ENCODE peak calls at places on chromosomes 16 and 17, in eight cellular contexts. L is heart right ventricle, K is astrocyte of the spinal cord, B is gastrocnemius medialis, O is GM23338, E is CD14-positive monocyte, A is GM13977, I is mesothelial cell of epicardium. C is an unnamed sample.

GRCh38 chr16:21023509-21024202 is 123.1 kb downstream of the LYRM1 start:
- DNase-seq in L (peak), B (no peak), I (no peak), A (no peak), K (no peak), O (no peak), E (no peak), C (peak)

GRCh38 chr16:87324411-87325275 is 7.5 kb upstream of the C16orf95 start:
- DNase-seq in B (peak), A (peak), K (no peak), O (peak), I (no peak), L (no peak), E (peak), C (peak)

GRCh38 chr17:79777844-79778503 is at the start of gene CBX2:
- DNase-seq in I (peak), O (peak), L (peak), E (no peak), B (peak), A (peak), K (peak), C (peak)

GRCh38 chr17:35795007-35795870 is at the start of gene MMP28:
- DNase-seq in L (peak), K (no peak), A (peak), B (no peak), I (peak), E (no peak), O (peak), C (peak)

GRCh38 chr17:44906010-44906646 is 6.9 kb upstream of the EFTUD2 start:
- DNase-seq in I (no peak), K (peak), A (no peak), O (no peak), E (peak), B (no peak), L (no peak), C (no peak)

GRCh38 chr16:88367560-88367959 is 15.2 kb upstream of the ZNF469 start:
- DNase-seq in E (peak), K (no peak), L (no peak), A (no peak), B (no peak), I (no peak), O (no peak), C (no peak)

GRCh38 chr17:65173284-65173793 is 36.2 kb downstream of the RGS9 start:
- DNase-seq in E (peak), O (peak), I (no peak), L (peak), K (peak), A (no peak), B (peak), C (peak)

GRCh38 chr17:48123111-48123510 is 15.5 kb downstream of the SNX11 start:
- DNase-seq in L (no peak), B (no peak), O (peak), I (no peak), E (no peak), K (no peak), A (no peak), C (no peak)

GRCh38 chr17:63702223-63702577 is 2.3 kb upstream of the LIMD2 start:
- DNase-seq in K (no peak), O (no peak), E (no peak), B (no peak), L (no peak), I (no peak), A (peak), C (peak)

GRCh38 chr16:49564577-49565224 is 191.1 kb downstream of the C16orf78 start:
- DNase-seq in E (no peak), K (peak), L (no peak), I (no peak), B (no peak), A (no peak), O (peak), C (no peak)

GRCh38 chr16:84584678-84585077 is 33.2 kb downstream of the COTL1 start:
- DNase-seq in B (no peak), A (no peak), O (no peak), K (no peak), L (no peak), E (no peak), I (no peak), C (no peak)

GRCh38 chr17:47846741-47847340 is 4.1 kb downstream of the SP6 start:
- DNase-seq in B (no peak), E (no peak), I (no peak), K (no peak), L (no peak), A (no peak), O (peak), C (no peak)

GRCh38 chr17:66373944-66374817 is 71.8 kb downstream of the PRKCA start:
- DNase-seq in K (no peak), B (no peak), L (peak), A (no peak), E (no peak), O (peak), I (no peak), C (peak)

GRCh38 chr17:33294994-33295393 is 1.9 kb upstream of the ASIC2 start:
- DNase-seq in B (no peak), I (no peak), O (no peak), L (no peak), K (no peak), A (no peak), E (no peak), C (no peak)

GRCh38 chr16:81831722-81832126 is 52.6 kb downstream of the PLCG2 start:
- DNase-seq in E (peak), O (peak), I (no peak), K (no peak), L (peak), A (peak), B (peak), C (peak)

GRCh38 chr17:48051706-48052486 is 3.7 kb downstream of the NFE2L1 start:
- DNase-seq in B (peak), E (no peak), A (no peak), O (peak), K (peak), I (no peak), L (peak), C (no peak)

GRCh38 chr16:15949210-15950166 is at the start of gene ABCC1:
- DNase-seq in E (no peak), K (no peak), I (peak), L (peak), B (peak), O (peak), A (peak), C (peak)

GRCh38 chr16:70253291-70254094 is 1.8 kb upstream of the EXOSC6 start:
- DNase-seq in E (peak), L (no peak), B (no peak), A (peak), O (peak), K (peak), I (no peak), C (peak)

GRCh38 chr17:40777971-40778370 is 4.4 kb downstream of the KRT27 start:
- DNase-seq in I (no peak), L (no peak), E (no peak), K (no peak), B (no peak), A (no peak), O (no peak), C (no peak)

DNA sequence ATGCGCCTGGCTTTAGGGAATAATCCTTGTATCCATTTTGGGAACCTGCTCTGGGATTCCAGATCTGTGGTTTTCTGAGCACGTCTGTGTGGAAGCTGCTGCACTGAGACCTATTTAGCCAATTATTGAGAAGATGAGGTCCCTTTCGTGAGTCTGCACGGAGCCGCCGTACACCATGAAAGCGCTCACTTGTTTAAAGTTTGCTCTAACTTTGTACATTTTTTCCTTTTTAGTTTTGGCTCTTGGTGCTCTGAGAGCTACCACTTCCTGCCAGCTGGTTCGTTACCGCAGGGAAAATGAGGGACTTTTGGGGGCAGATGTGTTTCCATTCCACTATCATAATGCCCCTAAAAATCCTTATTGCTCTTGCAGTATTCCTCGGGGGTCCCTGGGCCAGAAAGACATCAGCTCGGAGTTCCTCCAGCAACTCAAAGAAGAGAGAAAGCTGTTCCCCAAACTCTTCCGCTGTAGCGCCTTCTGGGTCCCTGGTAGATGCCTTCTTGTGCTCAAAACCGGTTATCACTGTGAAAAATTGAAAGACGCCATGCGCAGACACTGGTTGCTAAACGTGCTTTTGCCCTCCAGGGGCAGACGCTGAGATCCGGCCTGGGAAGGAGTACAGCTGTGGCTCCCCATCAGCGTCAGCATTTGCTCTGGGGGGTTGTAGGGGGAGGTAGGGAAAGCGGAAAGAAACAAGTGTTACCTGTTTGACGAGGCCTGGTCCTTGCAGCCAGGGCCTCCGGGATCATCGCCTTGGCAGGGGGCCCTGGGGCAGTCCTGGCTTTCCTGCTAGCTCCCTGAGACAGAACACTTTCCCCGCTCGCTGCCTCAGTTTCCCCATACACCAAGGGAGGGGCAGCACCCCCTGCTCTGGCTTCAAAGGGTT is 238.1 kb downstream of the MRTFB start:
- DNase-seq in I (no peak), O (peak), E (no peak), A (peak), K (no peak), B (peak), L (no peak), C (peak)
- TF ChIP-seq CTCF in I (no peak), O (no peak), E (no peak), A (peak), K (peak), B (peak), L (no peak), C (peak)

DNA sequence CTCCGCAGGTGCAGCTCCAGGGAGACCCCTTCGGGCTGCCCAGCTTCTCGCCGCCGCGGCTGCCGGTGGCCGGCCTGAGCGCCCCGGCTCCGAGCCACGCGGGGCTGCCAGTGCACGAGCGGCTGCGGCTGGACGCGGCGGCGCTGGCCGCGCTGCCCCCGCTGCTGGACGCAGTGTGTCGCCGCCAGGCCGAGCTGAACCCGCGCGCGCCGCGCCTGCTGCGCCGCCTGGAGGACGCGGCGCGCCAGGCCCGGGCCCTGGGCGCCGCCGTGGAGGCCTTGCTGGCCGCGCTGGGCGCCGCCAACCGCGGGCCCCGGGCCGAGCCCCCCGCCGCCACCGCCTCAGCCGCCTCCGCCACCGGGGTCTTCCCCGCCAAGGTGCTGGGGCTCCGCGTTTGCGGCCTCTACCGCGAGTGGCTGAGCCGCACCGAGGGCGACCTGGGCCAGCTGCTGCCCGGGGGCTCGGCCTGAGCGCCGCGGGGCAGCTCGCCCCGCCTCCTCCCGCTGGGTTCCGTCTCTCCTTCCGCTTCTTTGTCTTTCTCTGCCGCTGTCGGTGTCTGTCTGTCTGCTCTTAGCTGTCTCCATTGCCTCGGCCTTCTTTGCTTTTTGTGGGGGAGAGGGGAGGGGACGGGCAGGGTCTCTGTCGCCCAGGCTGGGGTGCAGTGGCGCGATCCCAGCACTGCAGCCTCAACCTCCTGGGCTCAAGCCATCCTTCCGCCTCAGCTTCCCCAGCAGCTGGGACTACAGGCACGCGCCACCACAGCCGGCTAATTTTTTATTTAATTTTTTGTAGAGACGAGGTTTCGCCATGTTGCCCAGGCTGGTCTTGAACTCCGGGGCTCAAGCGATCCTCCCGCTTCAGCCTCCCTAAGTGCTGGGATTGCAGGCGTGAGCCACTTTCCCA is 5.9 kb downstream of the CTF1 start:
- DNase-seq in A (peak), O (peak), K (peak), I (peak), B (peak), L (peak), E (peak), C (peak)
- TF ChIP-seq CTCF in A (peak), O (no peak), K (peak), I (no peak), B (no peak), L (peak), E (peak), C (peak)

GRCh38 chr17:43332211-43332610 is 66.6 kb upstream of the ARL4D start:
- DNase-seq in L (no peak), E (no peak), B (no peak), O (no peak), I (no peak), A (no peak), K (no peak), C (no peak)

GRCh38 chr17:43333438-43333943 is 65.3 kb upstream of the ARL4D start:
- DNase-seq in E (no peak), B (no peak), A (no peak), L (no peak), O (no peak), K (no peak), I (no peak), C (no peak)

GRCh38 chr17:43329183-43329582 is 69.6 kb upstream of the ARL4D start:
- DNase-seq in L (no peak), E (no peak), A (no peak), K (no peak), O (no peak), I (no peak), B (no peak), C (no peak)

GRCh38 chr17:43328650-43329049 is 70.1 kb upstream of the ARL4D start:
- DNase-seq in B (no peak), A (no peak), E (no peak), L (no peak), O (no peak), K (no peak), I (no peak), C (no peak)

DNA sequence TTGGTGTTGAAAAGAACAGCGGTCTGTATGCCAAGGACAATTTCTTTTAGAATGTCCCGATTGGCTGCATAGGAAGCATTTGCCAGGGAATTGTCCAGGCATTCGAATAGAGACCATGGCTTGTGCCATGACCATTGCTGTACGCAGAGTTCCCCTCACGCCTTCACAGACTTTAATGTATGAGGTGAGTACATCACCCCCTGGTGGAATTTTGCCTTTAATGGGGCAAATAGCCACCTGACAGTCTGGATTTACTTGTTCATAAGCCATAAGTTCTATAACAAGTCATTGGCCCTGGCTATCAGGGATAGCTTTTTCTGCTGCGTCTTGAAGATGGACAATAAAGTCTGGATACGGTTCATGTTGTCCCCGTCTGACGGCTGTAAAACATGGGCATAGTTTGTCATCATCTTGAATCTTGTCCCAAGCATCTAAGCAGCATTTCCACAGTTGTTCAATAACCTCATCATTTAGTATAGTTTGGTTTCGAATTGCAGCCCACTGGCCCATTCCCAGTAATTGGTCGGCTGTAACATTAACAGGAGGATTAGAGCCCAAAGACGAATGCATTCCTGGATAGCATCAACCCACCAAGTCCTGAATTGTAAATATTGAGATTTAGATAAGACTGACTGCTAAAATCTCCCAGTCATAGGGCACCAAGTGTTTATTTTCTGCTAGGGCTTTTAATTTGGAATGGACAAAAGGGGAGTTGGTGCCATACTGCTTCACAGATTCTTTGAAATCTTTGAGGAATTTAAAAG is 67.7 kb upstream of the ARL4D start:
- DNase-seq in E (no peak), B (no peak), A (no peak), K (no peak), L (no peak), O (peak), I (no peak), C (no peak)
- TF ChIP-seq CTCF in E (no peak), B (no peak), A (no peak), K (no peak), L (no peak), O (peak), I (no peak), C (no peak)

DNA sequence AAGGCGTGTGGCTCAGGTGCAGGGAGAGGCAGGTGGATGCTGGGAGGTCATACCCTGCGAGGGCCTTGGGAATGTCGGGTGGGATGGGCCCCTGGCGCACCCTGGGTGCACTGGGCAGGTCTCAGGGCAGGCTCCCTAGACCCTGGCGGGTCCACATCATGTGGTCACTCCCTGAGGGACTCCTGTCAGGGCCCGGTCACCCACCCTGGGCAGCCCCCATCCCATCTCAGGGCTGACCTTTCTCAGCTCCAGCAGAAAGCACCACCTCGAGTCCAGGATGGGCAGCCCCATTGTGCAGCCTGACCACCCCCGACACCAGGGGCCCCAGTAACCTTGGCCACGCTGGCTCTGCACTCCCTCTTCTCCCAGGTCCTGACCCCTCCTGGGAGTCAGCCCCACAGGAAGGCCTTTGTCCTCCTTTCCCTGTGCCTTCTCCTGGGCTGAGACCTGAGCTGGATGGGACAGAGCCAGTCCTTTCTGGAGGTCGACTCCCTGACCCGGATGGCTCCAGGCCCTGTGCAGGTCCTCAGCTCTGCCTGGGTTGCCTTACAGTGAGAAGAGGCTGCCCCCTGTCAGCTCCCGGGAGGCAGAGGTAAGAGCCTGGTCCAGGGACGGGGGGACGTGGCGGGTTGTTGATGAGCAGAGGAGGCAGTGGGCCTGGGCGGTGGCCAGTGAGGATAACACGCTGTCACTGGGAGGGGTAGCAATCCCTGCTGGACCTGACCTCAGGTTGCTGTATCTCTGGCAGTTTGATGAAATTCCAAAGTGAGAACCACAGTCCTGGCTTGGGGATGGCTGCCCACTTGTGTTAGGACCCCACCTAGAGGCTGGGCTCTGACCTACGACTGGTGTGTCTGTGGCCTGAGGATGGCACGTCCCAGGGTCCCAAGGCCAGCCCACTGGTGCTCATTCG is 77.9 kb downstream of the GOSR1 start:
- DNase-seq in A (no peak), E (no peak), B (no peak), K (no peak), L (no peak), O (peak), I (peak), C (peak)
- TF ChIP-seq CTCF in A (peak), E (no peak), B (no peak), K (peak), L (no peak), O (peak), I (no peak), C (no peak)

GRCh38 chr17:49369089-49369488 is 7.0 kb upstream of the ZNF652 start:
- DNase-seq in L (no peak), K (no peak), B (no peak), A (no peak), E (no peak), I (no peak), O (no peak), C (no peak)

GRCh38 chr17:49363251-49363650 is 1.2 kb upstream of the ZNF652 start:
- DNase-seq in B (no peak), E (no peak), L (no peak), A (no peak), I (no peak), O (no peak), K (no peak), C (no peak)

GRCh38 chr17:49364119-49364518 is 2.1 kb upstream of the ZNF652 start:
- DNase-seq in O (no peak), I (no peak), L (no peak), B (no peak), E (no peak), K (no peak), A (no peak), C (no peak)

GRCh38 chr17:49362723-49363117 is 670 bp upstream of the ZNF652 start:
- DNase-seq in B (no peak), A (peak), O (no peak), E (no peak), K (peak), L (no peak), I (no peak), C (no peak)

GRCh38 chr17:49365667-49366066 is 3.6 kb upstream of the ZNF652 start:
- DNase-seq in O (peak), K (peak), A (no peak), B (no peak), I (no peak), E (no peak), L (no peak), C (peak)
- TF ChIP-seq CTCF in O (peak), K (peak), A (no peak), B (no peak), I (no peak), E (no peak), L (no peak), C (no peak)